ENCODE peak calls at places on chromosomes 1 and 21, in four cellular contexts. One of them, this sample, is unnamed.

GRCh38 chr1:160904783-160905616 is 20.0 kb upstream of the ITLN1 start:
- DNase-seq in stimulated activated effector memory CD8-positive, alpha-beta T cell treated with anti-CD3 and anti-CD28 coated beads, Interleukin-12 subunit alpha, Interleukin-12 subunit beta, amount 100 ng/mL, for 72 hours: no peak
- DNase-seq in NCI-H446 treated with DMSO at 0.1 percent for 48 hours: no peak
- DNase-seq in NCI-H774: no peak
- DNase-seq in this sample: no peak

GRCh38 chr1:83112248-83112885 is 886.6 kb downstream of the TTLL7 start:
- DNase-seq in stimulated activated effector memory CD8-positive, alpha-beta T cell treated with anti-CD3 and anti-CD28 coated beads, Interleukin-12 subunit alpha, Interleukin-12 subunit beta, amount 100 ng/mL, for 72 hours: no peak
- DNase-seq in NCI-H446 treated with DMSO at 0.1 percent for 48 hours: no peak
- DNase-seq in NCI-H774: no peak
- DNase-seq in this sample: no peak

GRCh38 chr1:45442272-45442671 is 48.7 kb downstream of the TESK2 start:
- DNase-seq in NCI-H774: no peak
- DNase-seq in NCI-H446 treated with DMSO at 0.1 percent for 48 hours: no peak
- DNase-seq in stimulated activated effector memory CD8-positive, alpha-beta T cell treated with anti-CD3 and anti-CD28 coated beads, Interleukin-12 subunit alpha, Interleukin-12 subunit beta, amount 100 ng/mL, for 72 hours: no peak
- DNase-seq in this sample: peak

GRCh38 chr1:40815420-40815819 is 31.8 kb downstream of the KCNQ4 start:
- DNase-seq in NCI-H774: no peak
- DNase-seq in stimulated activated effector memory CD8-positive, alpha-beta T cell treated with anti-CD3 and anti-CD28 coated beads, Interleukin-12 subunit alpha, Interleukin-12 subunit beta, amount 100 ng/mL, for 72 hours: no peak
- DNase-seq in NCI-H446 treated with DMSO at 0.1 percent for 48 hours: no peak
- DNase-seq in this sample: no peak

GRCh38 chr21:23968722-23969647 is 1638.3 kb downstream of the MRPL39 start:
- DNase-seq in NCI-H446 treated with DMSO at 0.1 percent for 48 hours: peak
- DNase-seq in stimulated activated effector memory CD8-positive, alpha-beta T cell treated with anti-CD3 and anti-CD28 coated beads, Interleukin-12 subunit alpha, Interleukin-12 subunit beta, amount 100 ng/mL, for 72 hours: peak
- DNase-seq in NCI-H774: peak
- DNase-seq in this sample: no peak

GRCh38 chr1:226973371-226973897 is 33.3 kb downstream of the COQ8A start:
- DNase-seq in NCI-H774: no peak
- DNase-seq in stimulated activated effector memory CD8-positive, alpha-beta T cell treated with anti-CD3 and anti-CD28 coated beads, Interleukin-12 subunit alpha, Interleukin-12 subunit beta, amount 100 ng/mL, for 72 hours: no peak
- DNase-seq in NCI-H446 treated with DMSO at 0.1 percent for 48 hours: peak
- DNase-seq in this sample: no peak

GRCh38 chr1:87394462-87394861 is 65.8 kb downstream of the LMO4 start:
- DNase-seq in NCI-H774: no peak
- DNase-seq in NCI-H446 treated with DMSO at 0.1 percent for 48 hours: peak
- DNase-seq in stimulated activated effector memory CD8-positive, alpha-beta T cell treated with anti-CD3 and anti-CD28 coated beads, Interleukin-12 subunit alpha, Interleukin-12 subunit beta, amount 100 ng/mL, for 72 hours: no peak
- DNase-seq in this sample: no peak

GRCh38 chr1:55716610-55717009 is 501.4 kb upstream of the USP24 start:
- DNase-seq in NCI-H774: no peak
- DNase-seq in stimulated activated effector memory CD8-positive, alpha-beta T cell treated with anti-CD3 and anti-CD28 coated beads, Interleukin-12 subunit alpha, Interleukin-12 subunit beta, amount 100 ng/mL, for 72 hours: no peak
- DNase-seq in NCI-H446 treated with DMSO at 0.1 percent for 48 hours: no peak
- DNase-seq in this sample: peak

GRCh38 chr1:17287377-17287776 is 20.6 kb upstream of the PADI4 start:
- DNase-seq in NCI-H774: no peak
- DNase-seq in NCI-H446 treated with DMSO at 0.1 percent for 48 hours: no peak
- DNase-seq in stimulated activated effector memory CD8-positive, alpha-beta T cell treated with anti-CD3 and anti-CD28 coated beads, Interleukin-12 subunit alpha, Interleukin-12 subunit beta, amount 100 ng/mL, for 72 hours: no peak
- DNase-seq in this sample: peak

GRCh38 chr21:40769231-40769630 is 77.7 kb downstream of the DSCAM start:
- DNase-seq in stimulated activated effector memory CD8-positive, alpha-beta T cell treated with anti-CD3 and anti-CD28 coated beads, Interleukin-12 subunit alpha, Interleukin-12 subunit beta, amount 100 ng/mL, for 72 hours: no peak
- DNase-seq in NCI-H446 treated with DMSO at 0.1 percent for 48 hours: no peak
- DNase-seq in NCI-H774: no peak
- DNase-seq in this sample: no peak

GRCh38 chr1:53645690-53646078 is 93.3 kb downstream of the GLIS1 start:
- DNase-seq in NCI-H774: no peak
- DNase-seq in stimulated activated effector memory CD8-positive, alpha-beta T cell treated with anti-CD3 and anti-CD28 coated beads, Interleukin-12 subunit alpha, Interleukin-12 subunit beta, amount 100 ng/mL, for 72 hours: no peak
- DNase-seq in NCI-H446 treated with DMSO at 0.1 percent for 48 hours: no peak
- DNase-seq in this sample: no peak

GRCh38 chr1:152001631-152002584 is 8.2 kb upstream of the S100A10 start:
- DNase-seq in stimulated activated effector memory CD8-positive, alpha-beta T cell treated with anti-CD3 and anti-CD28 coated beads, Interleukin-12 subunit alpha, Interleukin-12 subunit beta, amount 100 ng/mL, for 72 hours: peak
- DNase-seq in NCI-H774: peak
- DNase-seq in NCI-H446 treated with DMSO at 0.1 percent for 48 hours: no peak
- DNase-seq in this sample: peak

GRCh38 chr21:16517380-16517779 is 787.6 kb downstream of the USP25 start:
- DNase-seq in NCI-H446 treated with DMSO at 0.1 percent for 48 hours: no peak
- DNase-seq in stimulated activated effector memory CD8-positive, alpha-beta T cell treated with anti-CD3 and anti-CD28 coated beads, Interleukin-12 subunit alpha, Interleukin-12 subunit beta, amount 100 ng/mL, for 72 hours: no peak
- DNase-seq in NCI-H774: no peak
- DNase-seq in this sample: no peak

GRCh38 chr1:227942021-227942715 is 5.6 kb downstream of the WNT9A start:
- DNase-seq in stimulated activated effector memory CD8-positive, alpha-beta T cell treated with anti-CD3 and anti-CD28 coated beads, Interleukin-12 subunit alpha, Interleukin-12 subunit beta, amount 100 ng/mL, for 72 hours: no peak
- DNase-seq in NCI-H446 treated with DMSO at 0.1 percent for 48 hours: no peak
- DNase-seq in NCI-H774: no peak
- DNase-seq in this sample: no peak

GRCh38 chr1:204647114-204647804 is 38.3 kb downstream of the LRRN2 start:
- DNase-seq in stimulated activated effector memory CD8-positive, alpha-beta T cell treated with anti-CD3 and anti-CD28 coated beads, Interleukin-12 subunit alpha, Interleukin-12 subunit beta, amount 100 ng/mL, for 72 hours: no peak
- DNase-seq in NCI-H774: peak
- DNase-seq in NCI-H446 treated with DMSO at 0.1 percent for 48 hours: no peak
- DNase-seq in this sample: peak

GRCh38 chr1:24105368-24106160 is 6.4 kb downstream of the MYOM3 start:
- DNase-seq in NCI-H446 treated with DMSO at 0.1 percent for 48 hours: no peak
- DNase-seq in NCI-H774: no peak
- DNase-seq in stimulated activated effector memory CD8-positive, alpha-beta T cell treated with anti-CD3 and anti-CD28 coated beads, Interleukin-12 subunit alpha, Interleukin-12 subunit beta, amount 100 ng/mL, for 72 hours: no peak
- DNase-seq in this sample: no peak

GRCh38 chr1:234962340-234962989 is 166.2 kb downstream of the TOMM20 start:
- DNase-seq in NCI-H446 treated with DMSO at 0.1 percent for 48 hours: no peak
- DNase-seq in NCI-H774: no peak
- DNase-seq in stimulated activated effector memory CD8-positive, alpha-beta T cell treated with anti-CD3 and anti-CD28 coated beads, Interleukin-12 subunit alpha, Interleukin-12 subunit beta, amount 100 ng/mL, for 72 hours: no peak
- DNase-seq in this sample: peak

GRCh38 chr1:111253876-111254275 is 26.4 kb downstream of the CHI3L2 start:
- DNase-seq in NCI-H446 treated with DMSO at 0.1 percent for 48 hours: no peak
- DNase-seq in NCI-H774: no peak
- DNase-seq in stimulated activated effector memory CD8-positive, alpha-beta T cell treated with anti-CD3 and anti-CD28 coated beads, Interleukin-12 subunit alpha, Interleukin-12 subunit beta, amount 100 ng/mL, for 72 hours: no peak
- DNase-seq in this sample: no peak

GRCh38 chr1:226634156-226634588 is 85.6 kb downstream of the STUM start:
- DNase-seq in NCI-H446 treated with DMSO at 0.1 percent for 48 hours: no peak
- DNase-seq in NCI-H774: peak
- DNase-seq in stimulated activated effector memory CD8-positive, alpha-beta T cell treated with anti-CD3 and anti-CD28 coated beads, Interleukin-12 subunit alpha, Interleukin-12 subunit beta, amount 100 ng/mL, for 72 hours: peak
- DNase-seq in this sample: peak

GRCh38 chr1:115539061-115539460 is 102.7 kb upstream of the VANGL1 start:
- DNase-seq in NCI-H774: no peak
- DNase-seq in NCI-H446 treated with DMSO at 0.1 percent for 48 hours: no peak
- DNase-seq in stimulated activated effector memory CD8-positive, alpha-beta T cell treated with anti-CD3 and anti-CD28 coated beads, Interleukin-12 subunit alpha, Interleukin-12 subunit beta, amount 100 ng/mL, for 72 hours: no peak
- DNase-seq in this sample: no peak

GRCh38 chr1:76867342-76868130 is at the start of gene ST6GALNAC5:
- DNase-seq in NCI-H774: peak
- DNase-seq in stimulated activated effector memory CD8-positive, alpha-beta T cell treated with anti-CD3 and anti-CD28 coated beads, Interleukin-12 subunit alpha, Interleukin-12 subunit beta, amount 100 ng/mL, for 72 hours: no peak
- DNase-seq in NCI-H446 treated with DMSO at 0.1 percent for 48 hours: peak
- DNase-seq in this sample: no peak

GRCh38 chr1:198967566-198967965 is 328.7 kb downstream of the PTPRC start:
- DNase-seq in NCI-H774: no peak
- DNase-seq in stimulated activated effector memory CD8-positive, alpha-beta T cell treated with anti-CD3 and anti-CD28 coated beads, Interleukin-12 subunit alpha, Interleukin-12 subunit beta, amount 100 ng/mL, for 72 hours: no peak
- DNase-seq in NCI-H446 treated with DMSO at 0.1 percent for 48 hours: no peak
- DNase-seq in this sample: no peak

GRCh38 chr1:209403921-209404320 is 179.6 kb upstream of the CAMK1G start:
- DNase-seq in NCI-H774: no peak
- DNase-seq in stimulated activated effector memory CD8-positive, alpha-beta T cell treated with anti-CD3 and anti-CD28 coated beads, Interleukin-12 subunit alpha, Interleukin-12 subunit beta, amount 100 ng/mL, for 72 hours: no peak
- DNase-seq in NCI-H446 treated with DMSO at 0.1 percent for 48 hours: no peak
- DNase-seq in this sample: no peak

GRCh38 chr1:229119161-229119560 is 151.8 kb upstream of the RAB4A start:
- DNase-seq in NCI-H446 treated with DMSO at 0.1 percent for 48 hours: no peak
- DNase-seq in NCI-H774: no peak
- DNase-seq in stimulated activated effector memory CD8-positive, alpha-beta T cell treated with anti-CD3 and anti-CD28 coated beads, Interleukin-12 subunit alpha, Interleukin-12 subunit beta, amount 100 ng/mL, for 72 hours: no peak
- DNase-seq in this sample: no peak

GRCh38 chr1:112762541-112763141 is 47.5 kb upstream of the PPM1J start:
- DNase-seq in stimulated activated effector memory CD8-positive, alpha-beta T cell treated with anti-CD3 and anti-CD28 coated beads, Interleukin-12 subunit alpha, Interleukin-12 subunit beta, amount 100 ng/mL, for 72 hours: no peak
- DNase-seq in NCI-H774: no peak
- DNase-seq in NCI-H446 treated with DMSO at 0.1 percent for 48 hours: no peak
- DNase-seq in this sample: no peak

GRCh38 chr1:8706995-8707396 is 110.4 kb downstream of the RERE start:
- DNase-seq in NCI-H446 treated with DMSO at 0.1 percent for 48 hours: peak
- DNase-seq in NCI-H774: peak
- DNase-seq in stimulated activated effector memory CD8-positive, alpha-beta T cell treated with anti-CD3 and anti-CD28 coated beads, Interleukin-12 subunit alpha, Interleukin-12 subunit beta, amount 100 ng/mL, for 72 hours: no peak
- DNase-seq in this sample: no peak

GRCh38 chr1:201896951-201897391 is 8.3 kb downstream of the SHISA4 start:
- DNase-seq in stimulated activated effector memory CD8-positive, alpha-beta T cell treated with anti-CD3 and anti-CD28 coated beads, Interleukin-12 subunit alpha, Interleukin-12 subunit beta, amount 100 ng/mL, for 72 hours: no peak
- DNase-seq in NCI-H774: no peak
- DNase-seq in NCI-H446 treated with DMSO at 0.1 percent for 48 hours: no peak
- DNase-seq in this sample: peak

GRCh38 chr1:200496937-200497336 is 87.1 kb upstream of the ZNF281 start:
- DNase-seq in stimulated activated effector memory CD8-positive, alpha-beta T cell treated with anti-CD3 and anti-CD28 coated beads, Interleukin-12 subunit alpha, Interleukin-12 subunit beta, amount 100 ng/mL, for 72 hours: no peak
- DNase-seq in NCI-H774: no peak
- DNase-seq in NCI-H446 treated with DMSO at 0.1 percent for 48 hours: no peak
- DNase-seq in this sample: peak

GRCh38 chr1:6209661-6210605 is 4.0 kb downstream of the RNF207 start:
- DNase-seq in NCI-H774: no peak
- DNase-seq in NCI-H446 treated with DMSO at 0.1 percent for 48 hours: no peak
- DNase-seq in stimulated activated effector memory CD8-positive, alpha-beta T cell treated with anti-CD3 and anti-CD28 coated beads, Interleukin-12 subunit alpha, Interleukin-12 subunit beta, amount 100 ng/mL, for 72 hours: no peak
- DNase-seq in this sample: no peak

GRCh38 chr1:182054698-182055326 is 6.7 kb downstream of the ZNF648 start:
- DNase-seq in NCI-H446 treated with DMSO at 0.1 percent for 48 hours: no peak
- DNase-seq in stimulated activated effector memory CD8-positive, alpha-beta T cell treated with anti-CD3 and anti-CD28 coated beads, Interleukin-12 subunit alpha, Interleukin-12 subunit beta, amount 100 ng/mL, for 72 hours: peak
- DNase-seq in NCI-H774: peak
- DNase-seq in this sample: no peak

GRCh38 chr1:902023-902422 is 21.7 kb upstream of the SAMD11 start:
- DNase-seq in NCI-H446 treated with DMSO at 0.1 percent for 48 hours: no peak
- DNase-seq in stimulated activated effector memory CD8-positive, alpha-beta T cell treated with anti-CD3 and anti-CD28 coated beads, Interleukin-12 subunit alpha, Interleukin-12 subunit beta, amount 100 ng/mL, for 72 hours: no peak
- DNase-seq in NCI-H774: no peak
- DNase-seq in this sample: no peak

This sample was measured in HFFc6.